ENCODE peak calls at places on chromosomes 4 and X, in six cellular contexts. L is activated CD4-positive, alpha-beta T cell treated with anti-CD3 and anti-CD28 coated beads, Interleukin-2, amount 50 U/mL, for 1 hour; T is Right ventricle myocardium superior; S is HTR-8/SVneo; B is upper lobe of left lung; Q is stimulated activated CD4-positive, alpha-beta T cell treated with anti-CD3 and anti-CD28 coated beads, Interleukin-4, amount 100 ng/mL, for 4 hours. D is an unnamed sample.

GRCh38 chrX:96372313-96373046 is 312.2 kb upstream of the DIAPH2 start:
- DNase-seq in L (no peak), T (no peak), S (peak), B (no peak), Q (no peak), D (peak)

GRCh38 chr4:127601029-127601428 is 31.7 kb upstream of the INTU start:
- DNase-seq in L (no peak), T (no peak), S (no peak), B (no peak), Q (no peak), D (no peak)

GRCh38 chrX:19179389-19179788 is 57.1 kb upstream of the ADGRG2 start:
- DNase-seq in L (no peak), T (no peak), S (no peak), B (no peak), Q (no peak), D (no peak)

GRCh38 chr4:176448761-176449160 is 129.0 kb downstream of the SPCS3 start:
- DNase-seq in L (no peak), T (no peak), S (no peak), B (no peak), Q (no peak), D (peak)

GRCh38 chr4:185965456-185966384 is 103.2 kb upstream of the TLR3 start:
- DNase-seq in L (no peak), T (no peak), S (no peak), B (no peak), Q (no peak), D (peak)

GRCh38 chr4:25552580-25553271 is 102.9 kb upstream of the SLC34A2 start:
- DNase-seq in L (no peak), T (no peak), S (no peak), B (no peak), Q (no peak), D (no peak)

GRCh38 chr4:40309250-40309774 is 25.8 kb upstream of the CHRNA9 start:
- DNase-seq in L (peak), T (peak), S (peak), B (no peak), Q (peak), D (peak)

GRCh38 chrX:131763674-131764073 is 219.8 kb downstream of the OR13H1 start:
- DNase-seq in L (no peak), T (no peak), S (no peak), B (no peak), Q (no peak), D (no peak)

GRCh38 chr4:112766422-112766821 is 129.5 kb downstream of the LARP7 start:
- DNase-seq in L (no peak), T (no peak), S (no peak), B (no peak), Q (no peak), D (peak)

GRCh38 chr4:2834001-2834921 is 9.4 kb upstream of the ADD1 start:
- DNase-seq in L (no peak), T (peak), S (no peak), B (peak), Q (no peak), D (no peak)

GRCh38 chr4:780730-781492 is 45.0 kb downstream of the CPLX1 start:
- DNase-seq in L (no peak), T (peak), S (no peak), B (no peak), Q (no peak), D (peak)

D was measured in left kidney.